ENCODE peak calls at places on chromosomes 5 and 9, in four cellular contexts. Q is brain microvascular endothelial cell, P is GM23248, T is iPS DF 6.9. O is an unnamed sample.

GRCh38 chr9:127562841-127563523 is 49.1 kb upstream of the STXBP1 start:
- DNase-seq in Q (peak; percentile 70), P (no peak), T (no peak), O (no peak)

GRCh38 chr5:179405054-179405416 is 59.8 kb upstream of the ADAMTS2 start:
- DNase-seq in Q (no peak), P (no peak), T (no peak), O (no peak)

GRCh38 chr9:93309889-93310425 is 126.0 kb downstream of the WNK2 start:
- DNase-seq in Q (no peak), P (no peak), T (no peak), O (no peak)

GRCh38 chr5:113119271-113119924 is 142.8 kb downstream of the DCP2 start:
- DNase-seq in Q (no peak), P (peak; percentile 46), T (no peak), O (no peak)

GRCh38 chr9:124394596-124394995 is 20.6 kb downstream of the PSMB7 start:
- DNase-seq in Q (no peak), P (no peak), T (no peak), O (no peak)

GRCh38 chr5:175282611-175283225 is 161.3 kb downstream of the DRD1 start:
- DNase-seq in Q (no peak), P (no peak), T (no peak), O (no peak)

GRCh38 chr9:112554516-112554915 is 67.9 kb downstream of the KIAA1958 start:
- DNase-seq in Q (peak; percentile 57), P (peak; percentile 78), T (no peak), O (no peak)

GRCh38 chr9:131892162-131892707 is 152.4 kb upstream of the RAPGEF1 start:
- DNase-seq in Q (no peak), P (no peak), T (no peak), O (no peak)

GRCh38 chr5:127785098-127785927 is 82.1 kb downstream of the CCDC192 start:
- DNase-seq in Q (peak; percentile 97), P (peak; percentile 93), T (no peak), O (no peak)

GRCh38 chr5:180291234-180291940 is 496 bp downstream of the MAPK9 start:
- DNase-seq in Q (no peak), P (no peak), T (no peak), O (no peak)

GRCh38 chr9:136942112-136942880 is 2.2 kb downstream of the FBXW5 start:
- DNase-seq in Q (no peak), P (no peak), T (no peak), O (no peak)

GRCh38 chr5:63400079-63400478 is 562.2 kb downstream of the HTR1A start:
- DNase-seq in Q (no peak), P (no peak), T (no peak), O (no peak)

GRCh38 chr5:149217802-149218153 is 53.9 kb upstream of the AFAP1L1 start:
- DNase-seq in Q (no peak), P (peak; percentile 16), T (no peak), O (no peak)

GRCh38 chr5:140549237-140550144 is 2.0 kb downstream of the EIF4EBP3 start:
- DNase-seq in Q (peak; percentile 11), P (peak; percentile 54), T (no peak), O (no peak)

GRCh38 chr9:13083973-13084528 is 195.4 kb downstream of the MPDZ start:
- DNase-seq in Q (peak; percentile 10), P (peak; percentile 66), T (no peak), O (peak; percentile 28)

GRCh38 chr9:22337261-22337660 is 109.4 kb upstream of the DMRTA1 start:
- DNase-seq in Q (no peak), P (no peak), T (no peak), O (no peak)

GRCh38 chr5:109411627-109412026 is 1.9 kb upstream of the PJA2 start:
- DNase-seq in Q (peak; percentile 86), P (peak; percentile 93), T (no peak), O (no peak)

GRCh38 chr5:178606269-178606668 is 16.1 kb upstream of the COL23A1 start:
- DNase-seq in Q (no peak), P (no peak), T (no peak), O (no peak)

GRCh38 chr5:7412369-7412768 is 16.4 kb downstream of the ADCY2 start:
- DNase-seq in Q (no peak), P (no peak), T (no peak), O (no peak)

GRCh38 chr9:116219686-116220085 is 66.1 kb downstream of the PAPPA start:
- DNase-seq in Q (no peak), P (no peak), T (no peak), O (no peak)

GRCh38 chr5:178114325-178115135 is 1.2 kb downstream of the N4BP3 start:
- DNase-seq in Q (no peak), P (peak; percentile 27), T (no peak), O (no peak)

DNA sequence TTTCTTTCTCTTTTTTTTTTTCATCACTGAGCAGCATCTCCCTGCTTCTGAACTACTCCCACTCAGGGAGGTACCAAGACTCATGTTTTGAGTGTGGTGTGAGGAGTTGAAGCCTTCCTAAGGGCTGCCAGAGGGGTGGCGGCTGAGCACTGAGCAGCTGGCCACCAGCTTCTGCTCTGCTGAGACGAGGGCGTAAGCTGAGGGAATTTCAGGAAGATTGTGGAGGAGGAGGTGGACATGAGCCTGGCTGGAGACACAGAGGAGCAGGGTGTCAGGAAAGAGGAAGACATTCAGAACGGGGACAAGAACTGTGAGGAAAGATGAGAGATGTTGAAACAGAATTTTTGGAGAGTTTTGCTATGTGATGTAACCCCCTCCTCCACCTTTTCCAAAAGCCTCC is 7.8 kb downstream of the LCP2 start:
- DNase-seq in Q (no peak), P (no peak), T (no peak), O (no peak)
- H3K27ac ChIP-seq in Q (no peak overlapping the region), P (no peak overlapping the region), T (no peak overlapping the region), O (no peak overlapping the region)

GRCh38 chr9:4547016-4547415 is 56.7 kb downstream of the SLC1A1 start:
- DNase-seq in Q (peak; percentile 50), P (peak; percentile 60), T (no peak), O (no peak)

GRCh38 chr9:4553951-4554381 is 63.7 kb downstream of the SLC1A1 start:
- DNase-seq in Q (peak; percentile 23), P (peak; percentile 49), T (no peak), O (no peak)

GRCh38 chr9:4549751-4550295 is 59.6 kb downstream of the SLC1A1 start:
- DNase-seq in Q (no peak), P (peak; percentile 53), T (no peak), O (no peak)

GRCh38 chr9:4548796-4549725 is 58.8 kb downstream of the SLC1A1 start:
- DNase-seq in Q (no peak), P (peak; percentile 39), T (peak; percentile 43), O (no peak)

DNA sequence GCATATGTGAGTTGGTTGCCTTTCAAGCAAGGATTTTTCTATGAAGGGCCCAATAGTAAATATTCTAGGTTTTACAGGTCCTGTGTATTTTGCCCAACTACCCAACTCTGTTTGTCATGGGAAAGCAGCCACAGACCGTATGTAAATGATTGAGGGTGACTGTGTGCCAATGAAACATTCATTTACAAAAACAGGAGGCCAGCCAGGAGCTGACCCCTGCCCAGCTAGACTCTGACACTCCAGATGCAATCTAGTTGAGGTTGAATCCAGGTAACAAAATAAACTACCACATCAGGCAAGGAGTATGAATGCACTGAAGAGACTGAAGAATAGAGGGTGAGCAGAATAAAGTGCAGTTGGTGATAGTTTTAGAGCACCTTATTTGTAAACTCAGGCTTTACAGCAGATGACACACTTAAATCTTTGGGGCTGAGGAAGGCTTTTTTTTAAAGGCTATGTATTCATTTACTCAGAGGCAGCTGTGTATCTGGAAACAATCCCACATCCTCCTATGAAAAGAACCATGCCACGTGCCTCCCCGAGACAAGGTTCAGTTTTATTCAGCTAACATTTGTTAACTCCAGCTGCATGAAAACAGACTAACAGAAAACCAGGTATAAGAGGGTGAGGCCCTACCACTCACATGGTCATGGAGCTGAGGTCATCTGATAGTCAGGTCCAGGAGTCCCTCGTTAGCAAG is 60.7 kb downstream of the SLC1A1 start:
- DNase-seq in Q (no peak), P (no peak), T (no peak), O (no peak)
- H3K27ac ChIP-seq in Q (no peak overlapping the region), P (no peak overlapping the region), T (no peak overlapping the region), O (no peak overlapping the region)

DNA sequence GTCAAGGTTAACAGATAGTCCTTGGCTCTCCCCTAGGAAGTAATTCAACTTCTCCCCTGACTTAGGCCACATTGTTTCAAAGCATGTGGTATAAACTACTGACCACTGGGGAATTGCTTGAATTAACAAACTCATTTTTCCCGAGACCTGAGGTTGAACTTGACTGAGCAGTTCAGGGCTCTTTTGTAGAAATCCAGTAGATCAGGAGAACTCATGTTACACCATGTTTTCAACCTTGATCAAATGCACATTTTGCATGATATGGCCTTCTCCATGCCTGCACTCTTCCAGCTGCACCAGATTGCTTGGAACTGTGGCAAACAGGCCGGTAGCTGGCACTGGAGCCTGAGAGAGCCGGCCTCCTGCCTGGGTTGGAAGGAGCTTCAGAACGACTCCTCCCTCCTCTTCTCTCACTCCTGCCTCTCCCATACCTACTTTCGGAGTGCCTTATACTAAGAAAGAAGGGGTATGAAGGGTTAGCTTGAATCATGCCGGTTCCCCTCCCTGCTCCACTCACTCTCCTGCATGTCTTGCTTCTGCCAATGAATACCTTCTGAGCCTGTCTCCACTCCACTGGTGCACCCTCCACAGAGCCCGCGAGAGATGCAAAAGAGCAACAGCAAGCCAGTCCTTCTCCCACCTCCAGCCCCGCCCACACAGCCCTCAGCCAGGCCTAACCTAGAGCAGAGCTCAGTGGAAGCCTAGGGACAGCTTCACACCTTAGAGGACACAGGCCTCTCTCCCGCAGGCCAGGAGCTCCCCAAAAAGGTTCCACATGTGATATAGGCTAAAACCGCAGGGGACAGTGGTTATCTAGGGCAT is 159.4 kb downstream of the MACROH2A1 start:
- DNase-seq in Q (no peak), P (no peak), T (no peak), O (no peak)
- H3K27ac ChIP-seq in Q (no peak overlapping the region), P (no peak overlapping the region), T (no peak overlapping the region), O (no peak overlapping the region)

GRCh38 chr5:133314086-133314485 is 262.3 kb downstream of the HSPA4 start:
- DNase-seq in Q (no peak), P (no peak), T (no peak), O (no peak)

GRCh38 chr5:133307275-133307674 is 255.5 kb downstream of the HSPA4 start:
- DNase-seq in Q (no peak), P (no peak), T (no peak), O (no peak)

GRCh38 chr5:133309166-133309791 is 257.5 kb downstream of the HSPA4 start:
- DNase-seq in Q (no peak), P (no peak), T (no peak), O (no peak)

GRCh38 chr5:133311171-133311570 is 259.4 kb downstream of the HSPA4 start:
- DNase-seq in Q (no peak), P (no peak), T (no peak), O (no peak)

DNA sequence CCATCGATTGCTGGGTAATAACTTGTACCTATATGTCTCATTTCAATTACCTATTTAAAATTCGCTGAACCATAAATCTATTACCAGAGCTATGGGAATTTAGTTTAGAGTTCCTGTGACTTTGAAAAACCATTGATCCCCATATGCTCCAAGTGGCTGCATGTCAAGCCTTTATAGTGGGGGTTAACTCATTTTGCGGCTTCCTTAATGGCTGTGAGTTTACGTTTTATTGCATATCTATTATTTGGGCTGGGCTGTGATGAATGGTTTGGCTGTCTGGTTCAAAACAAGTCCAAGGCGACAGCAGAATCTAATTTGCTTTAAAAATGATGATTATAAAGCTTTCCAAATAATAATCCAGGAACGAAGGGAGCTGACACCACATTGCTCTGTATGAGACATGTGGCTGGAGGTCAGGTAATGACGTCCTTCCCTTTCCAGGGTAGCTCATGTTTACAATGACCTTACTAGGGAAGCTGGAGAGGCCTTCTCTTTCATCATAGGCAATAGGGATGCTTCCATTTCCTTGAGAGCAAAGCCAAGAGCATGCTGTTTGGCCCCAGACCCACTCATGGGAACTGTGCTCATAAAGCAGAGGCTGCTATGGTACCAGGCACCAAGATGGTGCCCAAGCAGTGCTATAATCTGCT is 258.3 kb downstream of the HSPA4 start:
- DNase-seq in Q (no peak), P (no peak), T (no peak), O (no peak)
- H3K27ac ChIP-seq in Q (no peak overlapping the region), P (no peak overlapping the region), T (no peak overlapping the region), O (no peak overlapping the region)

O was measured in SK-N-MC.